ENCODE peak calls at places on chromosomes 6 and 20, in seven cellular contexts. Y is ascending aorta, N is iPS DF 6.9, R is NT2/D1, L is small intestine, U is GM23338, O is pancreas. K is an unnamed sample.

GRCh38 chr6:35088281-35089215 is 52.6 kb downstream of the TCP11 start:
- DNase-seq in Y (peak; percentile 61), N (no peak), R (no peak), L (no peak), U (no peak), O (no peak), K (no peak)

GRCh38 chr6:125674230-125674629 is 75.2 kb upstream of the HEY2 start:
- DNase-seq in Y (no peak), N (no peak), R (no peak), L (no peak), U (no peak), O (no peak), K (no peak)

GRCh38 chr20:58710481-58711265 is 18.1 kb downstream of the NPEPL1 start:
- DNase-seq in Y (no peak), N (no peak), R (no peak), L (no peak), U (no peak), O (peak; percentile 9), K (no peak)

GRCh38 chr6:74277749-74278148 is 581.7 kb downstream of the CD109 start:
- DNase-seq in Y (no peak), N (no peak), R (no peak), L (no peak), U (no peak), O (no peak), K (no peak)

GRCh38 chr6:8108031-8108660 is 5.8 kb upstream of the EEF1E1 start:
- DNase-seq in Y (no peak), N (no peak), R (no peak), L (no peak), U (no peak), O (no peak), K (no peak)

GRCh38 chr20:32522775-32523612 is 62.1 kb downstream of the NOL4L start:
- DNase-seq in Y (no peak), N (no peak), R (no peak), L (no peak), U (no peak), O (no peak), K (no peak)

GRCh38 chr20:49893242-49894072 is 21.9 kb downstream of the SPATA2 start:
- DNase-seq in Y (no peak), N (no peak), R (no peak), L (no peak), U (no peak), O (no peak), K (no peak)

GRCh38 chr20:53827996-53828672 is 234.5 kb upstream of the ZNF217 start:
- DNase-seq in Y (no peak), N (no peak), R (no peak), L (no peak), U (no peak), O (no peak), K (no peak)

GRCh38 chr6:2542858-2543218 is 207.9 kb downstream of the MYLK4 start:
- DNase-seq in Y (no peak), N (no peak), R (no peak), L (peak; percentile 65), U (no peak), O (no peak), K (no peak)

GRCh38 chr6:21438237-21438985 is 155.1 kb upstream of the SOX4 start:
- DNase-seq in Y (no peak), N (no peak), R (no peak), L (no peak), U (no peak), O (no peak), K (no peak)

DNA sequence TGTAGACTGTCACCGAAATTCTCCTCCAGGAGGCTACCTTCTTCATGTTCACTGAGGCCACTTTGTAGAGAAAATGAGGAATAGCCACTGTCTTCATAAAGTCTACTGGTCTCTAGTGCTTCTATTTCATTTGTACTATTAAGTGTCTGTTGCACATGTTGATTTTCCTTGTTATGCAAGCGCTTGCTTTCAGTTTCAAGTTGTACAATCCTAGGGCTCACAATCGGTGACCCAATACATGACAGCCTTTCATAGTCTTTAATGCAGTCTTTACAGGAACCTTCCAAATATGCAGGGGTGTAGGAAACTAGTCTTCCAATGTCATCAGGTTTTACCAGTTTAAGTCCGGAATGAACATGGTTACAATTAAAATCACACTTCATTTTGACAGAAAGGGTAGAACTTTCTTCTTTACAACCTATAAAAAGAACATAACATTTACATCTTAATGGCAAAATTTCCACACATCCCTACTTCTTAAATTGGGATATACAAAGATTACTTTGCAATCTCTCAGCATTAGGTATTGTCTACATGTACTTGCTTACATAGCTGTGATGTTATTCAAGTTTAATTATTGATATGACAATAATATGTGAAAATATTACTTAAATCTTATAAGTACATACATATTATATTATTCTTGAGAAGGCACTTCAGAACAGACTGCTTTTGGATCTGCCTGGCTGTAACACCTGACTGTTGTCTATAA is 7.5 kb downstream of the FBXO5 start:
- DNase-seq in Y (no peak), N (no peak), R (no peak), L (peak; percentile 46), U (no peak), O (no peak), K (peak; percentile 12)
- H3K4me1 ChIP-seq in Y (no peaks in the 10 kb centered on the region), N (no peaks in the 10 kb centered on the region), R (no peaks in the 10 kb centered on the region), L (peaks cover 4% of the 10 kb centered on the region), U (peaks cover 34% of the 10 kb centered on the region), O (no peaks in the 10 kb centered on the region), K (no peaks in the 10 kb centered on the region)

GRCh38 chr20:9143926-9144325 is 75.0 kb downstream of the PLCB4 start:
- DNase-seq in Y (no peak), N (no peak), R (no peak), L (no peak), U (no peak), O (no peak), K (no peak)
- H3K4me1 ChIP-seq in Y (no peaks in the 10 kb centered on the region), N (no peaks in the 10 kb centered on the region), R (no peaks in the 10 kb centered on the region), L (no peaks in the 10 kb centered on the region), U (no peaks in the 10 kb centered on the region), O (no peaks in the 10 kb centered on the region), K (no peaks in the 10 kb centered on the region)

DNA sequence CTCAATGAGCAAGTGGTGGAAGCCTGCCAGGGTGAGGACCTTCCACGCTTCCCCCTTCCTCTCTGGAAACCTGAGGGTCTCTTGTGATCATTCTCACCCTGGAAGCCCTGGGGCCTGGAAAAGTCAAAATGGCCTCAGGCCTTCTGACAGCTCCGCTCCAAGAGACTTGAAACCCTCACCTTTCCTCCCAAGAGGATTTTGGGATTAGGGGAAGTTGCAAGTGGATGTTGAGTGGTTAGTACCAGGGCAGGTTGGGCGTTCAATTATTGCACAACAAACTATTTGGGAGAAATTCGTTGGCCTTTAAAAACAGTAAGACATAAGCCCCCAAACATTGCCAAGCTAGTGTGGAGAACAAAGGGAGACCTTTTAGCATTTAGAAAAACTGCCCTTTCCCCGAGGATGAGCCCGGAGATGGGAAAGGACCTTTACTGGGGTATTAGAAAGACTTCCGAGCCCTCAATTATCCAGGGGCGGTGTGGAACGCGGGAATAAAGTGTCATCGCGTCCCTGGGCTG is 4.7 kb downstream of the NKX2-2 start:
- DNase-seq in Y (no peak), N (no peak), R (no peak), L (no peak), U (no peak), O (no peak), K (no peak)
- H3K4me1 ChIP-seq in Y (peaks cover 37% of the 10 kb centered on the region), N (peaks cover 1% of the 10 kb centered on the region), R (peaks cover 8% of the 10 kb centered on the region), L (peaks cover 5% of the 10 kb centered on the region), U (peaks cover 57% of the 10 kb centered on the region), O (no peaks in the 10 kb centered on the region), K (peaks cover 36% of the 10 kb centered on the region)

GRCh38 chr20:5650191-5650691 is 100.0 kb upstream of the SHLD1 start:
- DNase-seq in Y (no peak), N (no peak), R (no peak), L (no peak), U (no peak), O (no peak), K (no peak)
- H3K4me1 ChIP-seq in Y (no peaks in the 10 kb centered on the region), N (peaks cover 1% of the 10 kb centered on the region), R (no peaks in the 10 kb centered on the region), L (no peaks in the 10 kb centered on the region), U (peaks cover 5% of the 10 kb centered on the region), O (no peaks in the 10 kb centered on the region), K (peaks cover 1% of the 10 kb centered on the region)

DNA sequence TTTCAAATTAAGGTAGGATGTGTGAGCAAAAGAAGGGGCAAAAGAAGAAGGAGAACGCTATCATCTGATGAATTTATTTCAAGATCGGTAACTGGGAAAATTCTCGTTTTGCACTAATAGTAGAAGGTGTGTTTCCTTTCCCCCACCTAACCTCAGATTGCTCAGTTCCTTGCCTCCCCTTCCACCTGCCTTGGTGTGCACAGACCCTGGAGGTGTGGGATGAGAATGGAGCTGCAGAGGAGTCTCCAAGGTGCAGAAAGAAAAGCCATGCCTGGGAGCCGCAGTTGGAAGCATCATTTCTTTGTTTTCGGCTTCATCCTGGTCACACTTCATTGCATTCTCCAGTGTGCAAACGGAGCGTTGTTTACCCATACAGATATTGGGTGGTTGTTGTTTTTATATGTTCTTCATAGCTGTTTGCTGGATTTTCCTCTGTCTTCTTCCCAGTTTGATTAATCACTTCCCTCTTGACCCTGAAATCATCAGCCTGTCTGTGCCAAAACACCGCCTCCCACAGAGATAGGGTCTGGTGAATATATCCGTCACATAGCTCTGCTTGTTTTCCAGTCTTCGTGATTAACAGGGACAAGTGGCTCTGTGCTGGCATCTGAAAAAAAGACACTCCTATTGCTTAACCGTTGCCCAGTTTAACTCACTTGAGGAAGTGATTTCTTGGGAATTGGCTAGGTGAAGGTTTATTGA is 40.2 kb upstream of the NEDD9 start:
- DNase-seq in Y (no peak), N (no peak), R (no peak), L (peak; percentile 97), U (no peak), O (no peak), K (no peak)
- H3K4me1 ChIP-seq in Y (peaks cover 10% of the 10 kb centered on the region), N (peaks cover 5% of the 10 kb centered on the region), R (no peaks in the 10 kb centered on the region), L (peaks cover 24% of the 10 kb centered on the region), U (peaks cover 2% of the 10 kb centered on the region), O (peaks cover 22% of the 10 kb centered on the region), K (peaks cover 75% of the 10 kb centered on the region)